ENCODE peak calls at places on chromosomes 2 and 18, in nine cellular contexts. One of them, this sample, is unnamed.

GRCh38 chr18:31658670-31659573 is 25.5 kb downstream of the B4GALT6 start:
- DNase-seq in HT-29: no peak
- DNase-seq in activated T-cell treated with anti-CD3 and anti-CD28 coated beads, Interleukin-2, amount 50 U/mL, for 72 hours: peak; percentile 40
- DNase-seq in HS-27A: no peak
- DNase-seq in HEK293T: peak; percentile 60
- DNase-seq in ELR: no peak
- DNase-seq in HuH-7: no peak
- DNase-seq in heart left ventricle: no peak
- DNase-seq in SHP77: no peak
- DNase-seq in this sample: no peak

GRCh38 chr2:33240178-33240577 is 236.3 kb upstream of the RASGRP3 start:
- DNase-seq in ELR: peak; percentile 83
- DNase-seq in activated T-cell treated with anti-CD3 and anti-CD28 coated beads, Interleukin-2, amount 50 U/mL, for 72 hours: no peak
- DNase-seq in HS-27A: no peak
- DNase-seq in heart left ventricle: no peak
- DNase-seq in HuH-7: peak; percentile 6
- DNase-seq in SHP77: no peak
- DNase-seq in HEK293T: no peak
- DNase-seq in HT-29: peak; percentile 10
- DNase-seq in this sample: no peak

GRCh38 chr18:45962461-45962860 is 4.7 kb downstream of the EPG5 start:
- DNase-seq in heart left ventricle: no peak
- DNase-seq in HS-27A: peak; percentile 83
- DNase-seq in HEK293T: no peak
- DNase-seq in SHP77: no peak
- DNase-seq in activated T-cell treated with anti-CD3 and anti-CD28 coated beads, Interleukin-2, amount 50 U/mL, for 72 hours: peak; percentile 24
- DNase-seq in HT-29: no peak
- DNase-seq in ELR: peak; percentile 95
- DNase-seq in HuH-7: no peak
- DNase-seq in this sample: no peak

GRCh38 chr2:207253946-207254345 is 88.2 kb upstream of the KLF7 start:
- DNase-seq in HEK293T: no peak
- DNase-seq in SHP77: no peak
- DNase-seq in ELR: peak; percentile 97
- DNase-seq in activated T-cell treated with anti-CD3 and anti-CD28 coated beads, Interleukin-2, amount 50 U/mL, for 72 hours: no peak
- DNase-seq in HuH-7: no peak
- DNase-seq in HS-27A: peak; percentile 86
- DNase-seq in heart left ventricle: no peak
- DNase-seq in HT-29: no peak
- DNase-seq in this sample: no peak

GRCh38 chr2:241017228-241017940 is 19.0 kb downstream of the SNED1 start:
- DNase-seq in HS-27A: no peak
- DNase-seq in activated T-cell treated with anti-CD3 and anti-CD28 coated beads, Interleukin-2, amount 50 U/mL, for 72 hours: no peak
- DNase-seq in SHP77: no peak
- DNase-seq in HuH-7: no peak
- DNase-seq in HEK293T: no peak
- DNase-seq in HT-29: no peak
- DNase-seq in ELR: no peak
- DNase-seq in heart left ventricle: no peak
- DNase-seq in this sample: no peak

GRCh38 chr2:65070172-65070830 is 14.1 kb downstream of the CEP68 start:
- DNase-seq in HT-29: peak; percentile 65
- DNase-seq in heart left ventricle: no peak
- DNase-seq in HuH-7: no peak
- DNase-seq in activated T-cell treated with anti-CD3 and anti-CD28 coated beads, Interleukin-2, amount 50 U/mL, for 72 hours: no peak
- DNase-seq in SHP77: no peak
- DNase-seq in ELR: peak; percentile 80
- DNase-seq in HS-27A: no peak
- DNase-seq in HEK293T: no peak
- DNase-seq in this sample: no peak

GRCh38 chr2:201780674-201781582 is at the start of gene ALS2:
- DNase-seq in HEK293T: peak; percentile 89
- DNase-seq in HT-29: peak; percentile 96
- DNase-seq in activated T-cell treated with anti-CD3 and anti-CD28 coated beads, Interleukin-2, amount 50 U/mL, for 72 hours: peak; percentile 97
- DNase-seq in HuH-7: peak; percentile 82
- DNase-seq in ELR: peak; percentile 99
- DNase-seq in SHP77: peak; percentile 98
- DNase-seq in HS-27A: peak; percentile 92
- DNase-seq in heart left ventricle: peak; percentile 98
- DNase-seq in this sample: peak; percentile 83

GRCh38 chr2:128347701-128348504 is 29.2 kb upstream of the HS6ST1 start:
- DNase-seq in HS-27A: peak; percentile 50
- DNase-seq in ELR: no peak
- DNase-seq in HuH-7: no peak
- DNase-seq in HEK293T: no peak
- DNase-seq in heart left ventricle: peak; percentile 81
- DNase-seq in activated T-cell treated with anti-CD3 and anti-CD28 coated beads, Interleukin-2, amount 50 U/mL, for 72 hours: no peak
- DNase-seq in SHP77: no peak
- DNase-seq in HT-29: no peak
- DNase-seq in this sample: no peak

GRCh38 chr2:174013310-174013751 is 48.2 kb upstream of the SP3 start:
- DNase-seq in HS-27A: no peak
- DNase-seq in HT-29: no peak
- DNase-seq in heart left ventricle: peak; percentile 42
- DNase-seq in HuH-7: no peak
- DNase-seq in HEK293T: no peak
- DNase-seq in SHP77: no peak
- DNase-seq in activated T-cell treated with anti-CD3 and anti-CD28 coated beads, Interleukin-2, amount 50 U/mL, for 72 hours: no peak
- DNase-seq in ELR: peak; percentile 6
- DNase-seq in this sample: no peak

GRCh38 chr2:136582631-136583205 is 182.6 kb upstream of the THSD7B start:
- DNase-seq in heart left ventricle: no peak
- DNase-seq in ELR: peak; percentile 0
- DNase-seq in SHP77: no peak
- DNase-seq in HuH-7: peak; percentile 2
- DNase-seq in HEK293T: peak; percentile 24
- DNase-seq in HS-27A: peak; percentile 4
- DNase-seq in activated T-cell treated with anti-CD3 and anti-CD28 coated beads, Interleukin-2, amount 50 U/mL, for 72 hours: peak; percentile 3
- DNase-seq in HT-29: peak; percentile 38
- DNase-seq in this sample: peak; percentile 30

GRCh38 chr2:102050854-102051391 is 59.2 kb downstream of the IL1R2 start:
- DNase-seq in HS-27A: no peak
- DNase-seq in HT-29: no peak
- DNase-seq in HuH-7: no peak
- DNase-seq in HEK293T: no peak
- DNase-seq in ELR: peak; percentile 76
- DNase-seq in activated T-cell treated with anti-CD3 and anti-CD28 coated beads, Interleukin-2, amount 50 U/mL, for 72 hours: no peak
- DNase-seq in SHP77: no peak
- DNase-seq in heart left ventricle: peak; percentile 91
- DNase-seq in this sample: peak; percentile 81

GRCh38 chr2:45444991-45445390 is 166.1 kb downstream of the SRBD1 start:
- DNase-seq in HEK293T: no peak
- DNase-seq in HS-27A: no peak
- DNase-seq in heart left ventricle: no peak
- DNase-seq in ELR: no peak
- DNase-seq in HT-29: no peak
- DNase-seq in activated T-cell treated with anti-CD3 and anti-CD28 coated beads, Interleukin-2, amount 50 U/mL, for 72 hours: no peak
- DNase-seq in SHP77: no peak
- DNase-seq in HuH-7: no peak
- DNase-seq in this sample: no peak

GRCh38 chr2:127105656-127106456 is 1.1 kb downstream of the BIN1 start:
- DNase-seq in HT-29: peak; percentile 42
- DNase-seq in HuH-7: peak; percentile 63
- DNase-seq in HS-27A: peak; percentile 47
- DNase-seq in SHP77: no peak
- DNase-seq in activated T-cell treated with anti-CD3 and anti-CD28 coated beads, Interleukin-2, amount 50 U/mL, for 72 hours: no peak
- DNase-seq in ELR: peak; percentile 46
- DNase-seq in HEK293T: peak; percentile 43
- DNase-seq in heart left ventricle: peak; percentile 33
- DNase-seq in this sample: no peak

GRCh38 chr2:237629739-237630138 is 2.4 kb downstream of the LRRFIP1 start:
- DNase-seq in HEK293T: no peak
- DNase-seq in SHP77: no peak
- DNase-seq in HuH-7: no peak
- DNase-seq in ELR: peak; percentile 78
- DNase-seq in HT-29: no peak
- DNase-seq in activated T-cell treated with anti-CD3 and anti-CD28 coated beads, Interleukin-2, amount 50 U/mL, for 72 hours: no peak
- DNase-seq in HS-27A: no peak
- DNase-seq in heart left ventricle: no peak
- DNase-seq in this sample: no peak

GRCh38 chr2:22499082-22499844 is 885.7 kb upstream of the KLHL29 start:
- DNase-seq in heart left ventricle: peak; percentile 36
- DNase-seq in ELR: no peak
- DNase-seq in HS-27A: no peak
- DNase-seq in HT-29: no peak
- DNase-seq in activated T-cell treated with anti-CD3 and anti-CD28 coated beads, Interleukin-2, amount 50 U/mL, for 72 hours: no peak
- DNase-seq in HEK293T: no peak
- DNase-seq in SHP77: no peak
- DNase-seq in HuH-7: no peak
- DNase-seq in this sample: no peak

GRCh38 chr2:236585966-236586365 is 16.3 kb downstream of the ACKR3 start:
- DNase-seq in heart left ventricle: no peak
- DNase-seq in HEK293T: no peak
- DNase-seq in ELR: no peak
- DNase-seq in HT-29: no peak
- DNase-seq in HuH-7: no peak
- DNase-seq in SHP77: no peak
- DNase-seq in HS-27A: no peak
- DNase-seq in activated T-cell treated with anti-CD3 and anti-CD28 coated beads, Interleukin-2, amount 50 U/mL, for 72 hours: no peak
- DNase-seq in this sample: no peak

GRCh38 chr2:9178905-9179571 is 27.6 kb upstream of the ASAP2 start:
- DNase-seq in ELR: peak; percentile 86
- DNase-seq in heart left ventricle: peak; percentile 78
- DNase-seq in SHP77: peak; percentile 78
- DNase-seq in HuH-7: no peak
- DNase-seq in activated T-cell treated with anti-CD3 and anti-CD28 coated beads, Interleukin-2, amount 50 U/mL, for 72 hours: no peak
- DNase-seq in HT-29: peak; percentile 74
- DNase-seq in HEK293T: no peak
- DNase-seq in HS-27A: peak; percentile 57
- DNase-seq in this sample: no peak

GRCh38 chr18:5451130-5451529 is 92.7 kb downstream of the EPB41L3 start:
- DNase-seq in heart left ventricle: no peak
- DNase-seq in HEK293T: no peak
- DNase-seq in HS-27A: no peak
- DNase-seq in SHP77: no peak
- DNase-seq in activated T-cell treated with anti-CD3 and anti-CD28 coated beads, Interleukin-2, amount 50 U/mL, for 72 hours: no peak
- DNase-seq in HuH-7: no peak
- DNase-seq in ELR: no peak
- DNase-seq in HT-29: no peak
- DNase-seq in this sample: no peak

GRCh38 chr2:120379916-120380893 is 34.3 kb downstream of the INHBB start:
- DNase-seq in HEK293T: no peak
- DNase-seq in HS-27A: no peak
- DNase-seq in activated T-cell treated with anti-CD3 and anti-CD28 coated beads, Interleukin-2, amount 50 U/mL, for 72 hours: no peak
- DNase-seq in heart left ventricle: no peak
- DNase-seq in SHP77: peak; percentile 72
- DNase-seq in ELR: no peak
- DNase-seq in HT-29: no peak
- DNase-seq in HuH-7: no peak
- DNase-seq in this sample: no peak

GRCh38 chr2:179538406-179538805 is 273.8 kb upstream of the SESTD1 start:
- DNase-seq in HS-27A: peak; percentile 17
- DNase-seq in SHP77: no peak
- DNase-seq in activated T-cell treated with anti-CD3 and anti-CD28 coated beads, Interleukin-2, amount 50 U/mL, for 72 hours: no peak
- DNase-seq in ELR: peak; percentile 63
- DNase-seq in HuH-7: no peak
- DNase-seq in HEK293T: no peak
- DNase-seq in heart left ventricle: no peak
- DNase-seq in HT-29: no peak
- DNase-seq in this sample: no peak

GRCh38 chr2:106885981-106886915 is at the start of gene ST6GAL2:
- DNase-seq in HS-27A: peak; percentile 31
- DNase-seq in activated T-cell treated with anti-CD3 and anti-CD28 coated beads, Interleukin-2, amount 50 U/mL, for 72 hours: no peak
- DNase-seq in HT-29: no peak
- DNase-seq in heart left ventricle: no peak
- DNase-seq in HEK293T: peak; percentile 17
- DNase-seq in SHP77: peak; percentile 20
- DNase-seq in HuH-7: no peak
- DNase-seq in ELR: no peak
- DNase-seq in this sample: no peak

GRCh38 chr2:133197156-133197555 is 371.1 kb downstream of the NCKAP5 start:
- DNase-seq in heart left ventricle: no peak
- DNase-seq in ELR: no peak
- DNase-seq in HEK293T: no peak
- DNase-seq in activated T-cell treated with anti-CD3 and anti-CD28 coated beads, Interleukin-2, amount 50 U/mL, for 72 hours: no peak
- DNase-seq in HuH-7: no peak
- DNase-seq in SHP77: no peak
- DNase-seq in HS-27A: no peak
- DNase-seq in HT-29: no peak
- DNase-seq in this sample: no peak

GRCh38 chr2:33550206-33550605 is 48.9 kb downstream of the FAM98A start:
- DNase-seq in HEK293T: no peak
- DNase-seq in heart left ventricle: no peak
- DNase-seq in HT-29: no peak
- DNase-seq in ELR: no peak
- DNase-seq in HuH-7: no peak
- DNase-seq in HS-27A: no peak
- DNase-seq in SHP77: no peak
- DNase-seq in activated T-cell treated with anti-CD3 and anti-CD28 coated beads, Interleukin-2, amount 50 U/mL, for 72 hours: no peak
- DNase-seq in this sample: no peak

GRCh38 chr2:169512525-169512924 is 3.0 kb downstream of the KLHL41 start:
- DNase-seq in heart left ventricle: no peak
- DNase-seq in SHP77: no peak
- DNase-seq in HuH-7: no peak
- DNase-seq in HT-29: no peak
- DNase-seq in HEK293T: no peak
- DNase-seq in HS-27A: no peak
- DNase-seq in activated T-cell treated with anti-CD3 and anti-CD28 coated beads, Interleukin-2, amount 50 U/mL, for 72 hours: no peak
- DNase-seq in ELR: peak; percentile 30
- DNase-seq in this sample: no peak

GRCh38 chr2:110126926-110127325 is 11.3 kb upstream of the MALL start:
- DNase-seq in activated T-cell treated with anti-CD3 and anti-CD28 coated beads, Interleukin-2, amount 50 U/mL, for 72 hours: no peak
- DNase-seq in heart left ventricle: no peak
- DNase-seq in HT-29: no peak
- DNase-seq in SHP77: no peak
- DNase-seq in HS-27A: no peak
- DNase-seq in ELR: no peak
- DNase-seq in HEK293T: no peak
- DNase-seq in HuH-7: no peak
- DNase-seq in this sample: no peak

GRCh38 chr18:77067315-77068061 is 65.1 kb downstream of the MBP start:
- DNase-seq in ELR: peak; percentile 93
- DNase-seq in HEK293T: no peak
- DNase-seq in activated T-cell treated with anti-CD3 and anti-CD28 coated beads, Interleukin-2, amount 50 U/mL, for 72 hours: peak; percentile 86
- DNase-seq in heart left ventricle: peak; percentile 77
- DNase-seq in HT-29: peak; percentile 54
- DNase-seq in HuH-7: no peak
- DNase-seq in HS-27A: peak; percentile 82
- DNase-seq in SHP77: no peak
- DNase-seq in this sample: no peak

GRCh38 chr2:239675856-239676715 is 275.3 kb upstream of the HDAC4 start:
- DNase-seq in HuH-7: no peak
- DNase-seq in HS-27A: no peak
- DNase-seq in ELR: no peak
- DNase-seq in activated T-cell treated with anti-CD3 and anti-CD28 coated beads, Interleukin-2, amount 50 U/mL, for 72 hours: no peak
- DNase-seq in HT-29: no peak
- DNase-seq in SHP77: no peak
- DNase-seq in heart left ventricle: no peak
- DNase-seq in HEK293T: no peak
- DNase-seq in this sample: no peak

GRCh38 chr2:204722207-204722606 is 176.9 kb downstream of the PARD3B start:
- DNase-seq in SHP77: no peak
- DNase-seq in HS-27A: no peak
- DNase-seq in ELR: no peak
- DNase-seq in activated T-cell treated with anti-CD3 and anti-CD28 coated beads, Interleukin-2, amount 50 U/mL, for 72 hours: no peak
- DNase-seq in heart left ventricle: no peak
- DNase-seq in HT-29: no peak
- DNase-seq in HuH-7: no peak
- DNase-seq in HEK293T: no peak
- DNase-seq in this sample: no peak

GRCh38 chr18:27948981-27949380 is 227.9 kb downstream of the CDH2 start:
- DNase-seq in HT-29: no peak
- DNase-seq in ELR: no peak
- DNase-seq in HuH-7: no peak
- DNase-seq in HEK293T: no peak
- DNase-seq in HS-27A: no peak
- DNase-seq in activated T-cell treated with anti-CD3 and anti-CD28 coated beads, Interleukin-2, amount 50 U/mL, for 72 hours: no peak
- DNase-seq in heart left ventricle: no peak
- DNase-seq in SHP77: no peak
- DNase-seq in this sample: no peak

GRCh38 chr2:17232751-17233150 is 285.5 kb downstream of the RAD51AP2 start:
- DNase-seq in HT-29: no peak
- DNase-seq in HEK293T: no peak
- DNase-seq in ELR: no peak
- DNase-seq in HS-27A: no peak
- DNase-seq in activated T-cell treated with anti-CD3 and anti-CD28 coated beads, Interleukin-2, amount 50 U/mL, for 72 hours: no peak
- DNase-seq in SHP77: no peak
- DNase-seq in heart left ventricle: no peak
- DNase-seq in HuH-7: no peak
- DNase-seq in this sample: no peak

GRCh38 chr2:169081551-169081950 is 12.2 kb downstream of the DHRS9 start:
- DNase-seq in heart left ventricle: no peak
- DNase-seq in HEK293T: no peak
- DNase-seq in SHP77: no peak
- DNase-seq in activated T-cell treated with anti-CD3 and anti-CD28 coated beads, Interleukin-2, amount 50 U/mL, for 72 hours: no peak
- DNase-seq in ELR: no peak
- DNase-seq in HS-27A: no peak
- DNase-seq in HT-29: no peak
- DNase-seq in HuH-7: no peak
- DNase-seq in this sample: no peak

This sample was measured in K562.